ENCODE peak calls at places on chromosomes 4 and X, in nine cellular contexts. One of them, this sample, is unnamed. For H3K4me1, the result is how much of the 10 kb centered on the place peaks cover.

GRCh38 chr4:26786916-26787315 is 73.7 kb upstream of the STIM2 start:
- DNase-seq in body of pancreas: no peak
- DNase-seq in ascending aorta: no peak
- DNase-seq in PC-9: no peak
- DNase-seq in Peyer's patch: no peak
- DNase-seq in right atrium auricular region: no peak
- DNase-seq in heart right ventricle: no peak
- DNase-seq in esophagus squamous epithelium: no peak
- DNase-seq in prostate gland: no peak
- DNase-seq in this sample: no peak

GRCh38 chr4:94548571-94548970 is 96.8 kb downstream of the PDLIM5 start:
- DNase-seq in body of pancreas: no peak
- DNase-seq in ascending aorta: no peak
- DNase-seq in PC-9: peak
- DNase-seq in Peyer's patch: no peak
- DNase-seq in right atrium auricular region: no peak
- DNase-seq in heart right ventricle: peak
- DNase-seq in esophagus squamous epithelium: no peak
- DNase-seq in prostate gland: no peak
- DNase-seq in this sample: no peak

GRCh38 chrX:41870719-41871151 is 52.6 kb downstream of the CASK start:
- DNase-seq in body of pancreas: peak
- DNase-seq in ascending aorta: no peak
- DNase-seq in PC-9: peak
- DNase-seq in Peyer's patch: no peak
- DNase-seq in right atrium auricular region: no peak
- DNase-seq in heart right ventricle: no peak
- DNase-seq in esophagus squamous epithelium: no peak
- DNase-seq in prostate gland: no peak
- DNase-seq in this sample: no peak

GRCh38 chr4:73343432-73343831 is 60.7 kb upstream of the ALB start:
- DNase-seq in body of pancreas: no peak
- DNase-seq in ascending aorta: no peak
- DNase-seq in PC-9: no peak
- DNase-seq in Peyer's patch: no peak
- DNase-seq in right atrium auricular region: no peak
- DNase-seq in heart right ventricle: no peak
- DNase-seq in esophagus squamous epithelium: no peak
- DNase-seq in prostate gland: no peak
- DNase-seq in this sample: no peak

GRCh38 chrX:102846544-102847236 is 90.4 kb upstream of the RAB40AL start:
- DNase-seq in body of pancreas: no peak
- DNase-seq in ascending aorta: no peak
- DNase-seq in PC-9: no peak
- DNase-seq in Peyer's patch: no peak
- DNase-seq in right atrium auricular region: no peak
- DNase-seq in heart right ventricle: no peak
- DNase-seq in esophagus squamous epithelium: no peak
- DNase-seq in prostate gland: no peak
- DNase-seq in this sample: no peak

GRCh38 chr4:37884855-37885487 is 5.9 kb upstream of the TBC1D1 start:
- DNase-seq in body of pancreas: no peak
- DNase-seq in ascending aorta: no peak
- DNase-seq in PC-9: no peak
- DNase-seq in Peyer's patch: no peak
- DNase-seq in right atrium auricular region: no peak
- DNase-seq in heart right ventricle: peak
- DNase-seq in esophagus squamous epithelium: no peak
- DNase-seq in prostate gland: no peak
- DNase-seq in this sample: no peak

GRCh38 chr4:29307256-29307655 is 1412.9 kb upstream of the PCDH7 start:
- DNase-seq in body of pancreas: no peak
- DNase-seq in ascending aorta: no peak
- DNase-seq in PC-9: no peak
- DNase-seq in Peyer's patch: no peak
- DNase-seq in right atrium auricular region: no peak
- DNase-seq in heart right ventricle: no peak
- DNase-seq in esophagus squamous epithelium: no peak
- DNase-seq in prostate gland: no peak
- DNase-seq in this sample: no peak

GRCh38 chr4:95394733-95395306 is 154.0 kb downstream of the UNC5C start:
- DNase-seq in body of pancreas: no peak
- DNase-seq in ascending aorta: no peak
- DNase-seq in PC-9: no peak
- DNase-seq in Peyer's patch: no peak
- DNase-seq in right atrium auricular region: no peak
- DNase-seq in heart right ventricle: no peak
- DNase-seq in esophagus squamous epithelium: no peak
- DNase-seq in prostate gland: no peak
- DNase-seq in this sample: no peak

GRCh38 chr4:13294961-13295605 is 189.1 kb downstream of the RAB28 start:
- DNase-seq in body of pancreas: no peak
- DNase-seq in ascending aorta: no peak
- DNase-seq in PC-9: no peak
- DNase-seq in Peyer's patch: no peak
- DNase-seq in right atrium auricular region: no peak
- DNase-seq in heart right ventricle: no peak
- DNase-seq in esophagus squamous epithelium: no peak
- DNase-seq in prostate gland: no peak
- DNase-seq in this sample: no peak

GRCh38 chr4:158259955-158260575 is 49.8 kb downstream of the TMEM144 start:
- DNase-seq in body of pancreas: no peak
- DNase-seq in ascending aorta: no peak
- DNase-seq in PC-9: no peak
- DNase-seq in Peyer's patch: no peak
- DNase-seq in right atrium auricular region: no peak
- DNase-seq in heart right ventricle: no peak
- DNase-seq in esophagus squamous epithelium: no peak
- DNase-seq in prostate gland: no peak
- DNase-seq in this sample: no peak

DNA sequence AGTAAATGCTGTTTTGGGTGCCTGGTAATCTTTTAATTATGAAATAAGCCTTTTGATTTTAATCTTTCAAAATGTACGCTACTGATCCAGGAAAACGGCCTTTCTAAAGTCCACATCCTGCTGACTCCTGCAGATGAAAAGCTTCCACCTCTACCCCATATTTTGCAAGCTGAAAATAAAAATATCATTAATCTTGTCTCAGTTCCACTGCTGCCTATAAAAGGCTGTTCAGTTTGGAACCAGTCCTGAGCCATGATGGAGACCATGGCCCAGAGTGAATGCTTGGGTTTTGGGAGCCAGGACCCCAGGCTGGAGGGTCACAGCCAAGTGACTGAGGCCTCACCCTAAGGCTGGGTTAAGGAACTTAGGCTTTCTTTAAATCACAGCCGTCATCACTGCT is 110.8 kb downstream of the AFF1 start:
- DNase-seq in body of pancreas: no peak
- DNase-seq in ascending aorta: no peak
- DNase-seq in PC-9: no peak
- DNase-seq in Peyer's patch: no peak
- DNase-seq in right atrium auricular region: no peak
- DNase-seq in heart right ventricle: no peak
- DNase-seq in esophagus squamous epithelium: no peak
- DNase-seq in prostate gland: no peak
- DNase-seq in this sample: no peak
- H3K4me1 ChIP-seq in body of pancreas: half or more
- H3K4me1 ChIP-seq in ascending aorta: under half
- H3K4me1 ChIP-seq in PC-9: under half
- H3K4me1 ChIP-seq in Peyer's patch: under half
- H3K4me1 ChIP-seq in right atrium auricular region: under half
- H3K4me1 ChIP-seq in heart right ventricle: half or more
- H3K4me1 ChIP-seq in esophagus squamous epithelium: under half
- H3K4me1 ChIP-seq in prostate gland: under half
- H3K4me1 ChIP-seq in this sample: under half

GRCh38 chr4:82799006-82799881 is 648 bp upstream of the SCD5 start:
- DNase-seq in body of pancreas: peak
- DNase-seq in ascending aorta: no peak
- DNase-seq in PC-9: no peak
- DNase-seq in Peyer's patch: no peak
- DNase-seq in right atrium auricular region: peak
- DNase-seq in heart right ventricle: no peak
- DNase-seq in esophagus squamous epithelium: no peak
- DNase-seq in prostate gland: peak
- DNase-seq in this sample: no peak

GRCh38 chr4:82797591-82798081 is 960 bp downstream of the SCD5 start:
- DNase-seq in body of pancreas: peak
- DNase-seq in ascending aorta: no peak
- DNase-seq in PC-9: peak
- DNase-seq in Peyer's patch: no peak
- DNase-seq in right atrium auricular region: peak
- DNase-seq in heart right ventricle: peak
- DNase-seq in esophagus squamous epithelium: no peak
- DNase-seq in prostate gland: peak
- DNase-seq in this sample: no peak

GRCh38 chr4:82797048-82797590 is 1.5 kb downstream of the SCD5 start:
- DNase-seq in body of pancreas: peak
- DNase-seq in ascending aorta: no peak
- DNase-seq in PC-9: peak
- DNase-seq in Peyer's patch: no peak
- DNase-seq in right atrium auricular region: peak
- DNase-seq in heart right ventricle: no peak
- DNase-seq in esophagus squamous epithelium: no peak
- DNase-seq in prostate gland: no peak
- DNase-seq in this sample: no peak

GRCh38 chr4:82801910-82802521 is 3.4 kb upstream of the SCD5 start:
- DNase-seq in body of pancreas: no peak
- DNase-seq in ascending aorta: no peak
- DNase-seq in PC-9: peak
- DNase-seq in Peyer's patch: no peak
- DNase-seq in right atrium auricular region: no peak
- DNase-seq in heart right ventricle: no peak
- DNase-seq in esophagus squamous epithelium: no peak
- DNase-seq in prostate gland: no peak
- DNase-seq in this sample: no peak

GRCh38 chr4:82798168-82799005 is at the start of gene SCD5:
- DNase-seq in body of pancreas: peak
- DNase-seq in ascending aorta: no peak
- DNase-seq in PC-9: peak
- DNase-seq in Peyer's patch: no peak
- DNase-seq in right atrium auricular region: peak
- DNase-seq in heart right ventricle: peak
- DNase-seq in esophagus squamous epithelium: no peak
- DNase-seq in prostate gland: peak
- DNase-seq in this sample: peak
- TF ChIP-seq CTCF in body of pancreas: no peak
- TF ChIP-seq CTCF in ascending aorta: no peak
- TF ChIP-seq CTCF in PC-9: no peak
- TF ChIP-seq CTCF in Peyer's patch: no peak
- TF ChIP-seq CTCF in right atrium auricular region: no peak
- TF ChIP-seq CTCF in heart right ventricle: no peak
- TF ChIP-seq CTCF in esophagus squamous epithelium: no peak
- TF ChIP-seq CTCF in prostate gland: no peak
- TF ChIP-seq CTCF in this sample: no peak

GRCh38 chr4:102503301-102503746 is 2.2 kb downstream of the NFKB1 start:
- DNase-seq in body of pancreas: no peak
- DNase-seq in ascending aorta: no peak
- DNase-seq in PC-9: no peak
- DNase-seq in Peyer's patch: no peak
- DNase-seq in right atrium auricular region: no peak
- DNase-seq in heart right ventricle: no peak
- DNase-seq in esophagus squamous epithelium: no peak
- DNase-seq in prostate gland: no peak
- DNase-seq in this sample: no peak
- H3K4me1 ChIP-seq in body of pancreas: under half
- H3K4me1 ChIP-seq in ascending aorta: under half
- H3K4me1 ChIP-seq in PC-9: under half
- H3K4me1 ChIP-seq in Peyer's patch: under half
- H3K4me1 ChIP-seq in right atrium auricular region: under half
- H3K4me1 ChIP-seq in heart right ventricle: under half
- H3K4me1 ChIP-seq in esophagus squamous epithelium: under half
- H3K4me1 ChIP-seq in prostate gland: under half
- H3K4me1 ChIP-seq in this sample: half or more

GRCh38 chrX:29690061-29690460 is 525.3 kb upstream of the MAGEB2 start:
- DNase-seq in body of pancreas: no peak
- DNase-seq in ascending aorta: no peak
- DNase-seq in PC-9: no peak
- DNase-seq in Peyer's patch: no peak
- DNase-seq in right atrium auricular region: no peak
- DNase-seq in heart right ventricle: no peak
- DNase-seq in esophagus squamous epithelium: no peak
- DNase-seq in prostate gland: no peak
- DNase-seq in this sample: no peak

GRCh38 chrX:29691044-29691443 is 524.3 kb upstream of the MAGEB2 start:
- DNase-seq in body of pancreas: no peak
- DNase-seq in ascending aorta: no peak
- DNase-seq in PC-9: no peak
- DNase-seq in Peyer's patch: no peak
- DNase-seq in right atrium auricular region: no peak
- DNase-seq in heart right ventricle: no peak
- DNase-seq in esophagus squamous epithelium: no peak
- DNase-seq in prostate gland: no peak
- DNase-seq in this sample: no peak

DNA sequence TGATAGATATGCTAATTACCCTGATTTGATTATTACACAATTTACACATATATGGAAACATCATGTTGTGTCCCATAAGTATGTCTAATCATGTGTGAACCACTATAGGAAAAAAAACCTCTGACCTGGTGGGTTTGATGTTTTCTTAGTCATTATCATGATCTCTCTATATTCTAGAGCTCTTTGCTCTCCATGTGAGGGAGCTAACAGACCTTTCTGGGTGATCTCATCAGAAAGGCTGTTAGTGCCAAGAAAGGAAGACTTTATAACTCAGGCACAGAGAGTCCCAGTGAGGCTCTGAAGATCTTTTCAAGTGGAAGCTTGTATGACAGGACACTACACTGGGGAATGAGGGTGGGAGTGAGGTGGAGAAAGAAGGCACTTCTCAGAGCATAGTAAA is 527.7 kb upstream of the MAGEB2 start:
- DNase-seq in body of pancreas: no peak
- DNase-seq in ascending aorta: no peak
- DNase-seq in PC-9: no peak
- DNase-seq in Peyer's patch: no peak
- DNase-seq in right atrium auricular region: no peak
- DNase-seq in heart right ventricle: no peak
- DNase-seq in esophagus squamous epithelium: no peak
- DNase-seq in prostate gland: no peak
- DNase-seq in this sample: no peak
- TF ChIP-seq CTCF in body of pancreas: no peak
- TF ChIP-seq CTCF in ascending aorta: no peak
- TF ChIP-seq CTCF in PC-9: no peak
- TF ChIP-seq CTCF in Peyer's patch: no peak
- TF ChIP-seq CTCF in right atrium auricular region: no peak
- TF ChIP-seq CTCF in heart right ventricle: no peak
- TF ChIP-seq CTCF in esophagus squamous epithelium: no peak
- TF ChIP-seq CTCF in prostate gland: no peak
- TF ChIP-seq CTCF in this sample: no peak